ENCODE peak calls at places on chromosome 4, in five cellular contexts. F is thyroid gland, G is LNCaP clone FGC, A is heart left ventricle, P is tibial nerve. C is an unnamed sample.

GRCh38 chr4:72390409-72390808 is 178.6 kb downstream of the ADAMTS3 start:
- DNase-seq in F (no peak), G (no peak), A (no peak), P (no peak), C (peak)

GRCh38 chr4:26257850-26258249 is 63.0 kb upstream of the RBPJ start:
- DNase-seq in F (no peak), G (no peak), A (no peak), P (no peak), C (no peak)

GRCh38 chr4:133385161-133385954 is 236.3 kb downstream of the PCDH10 start:
- DNase-seq in F (no peak), G (no peak), A (no peak), P (no peak), C (no peak)

GRCh38 chr4:122139139-122139538 is 13.0 kb upstream of the BLTP1 start:
- DNase-seq in F (no peak), G (no peak), A (no peak), P (no peak), C (no peak)

GRCh38 chr4:147599764-147600163 is 17.4 kb upstream of the TMEM184C start:
- DNase-seq in F (no peak), G (no peak), A (no peak), P (no peak), C (peak)

GRCh38 chr4:173413043-173413442 is 14.1 kb upstream of the SCRG1 start:
- DNase-seq in F (no peak), G (no peak), A (no peak), P (peak), C (peak)

GRCh38 chr4:3739577-3739976 is 26.6 kb upstream of the ADRA2C start:
- DNase-seq in F (no peak), G (no peak), A (no peak), P (no peak), C (no peak)

GRCh38 chr4:136962868-136963267 is 569.4 kb downstream of the PCDH18 start:
- DNase-seq in F (no peak), G (no peak), A (no peak), P (no peak), C (no peak)

GRCh38 chr4:155805016-155805415 is 46.2 kb downstream of the GUCY1B1 start:
- DNase-seq in F (no peak), G (no peak), A (no peak), P (no peak), C (peak)

GRCh38 chr4:177974461-177974860 is 532.2 kb upstream of the AGA start:
- DNase-seq in F (no peak), G (no peak), A (no peak), P (no peak), C (no peak)

GRCh38 chr4:176064539-176064938 is 1.1 kb upstream of the WDR17 start:
- DNase-seq in F (no peak), G (no peak), A (no peak), P (no peak), C (no peak)

GRCh38 chr4:54227261-54228063 is 1.6 kb upstream of the PDGFRA start:
- DNase-seq in F (peak), G (no peak), A (no peak), P (peak), C (peak)

GRCh38 chr4:137711502-137711901 is 179.2 kb upstream of the PCDH18 start:
- DNase-seq in F (no peak), G (no peak), A (no peak), P (no peak), C (no peak)

DNA sequence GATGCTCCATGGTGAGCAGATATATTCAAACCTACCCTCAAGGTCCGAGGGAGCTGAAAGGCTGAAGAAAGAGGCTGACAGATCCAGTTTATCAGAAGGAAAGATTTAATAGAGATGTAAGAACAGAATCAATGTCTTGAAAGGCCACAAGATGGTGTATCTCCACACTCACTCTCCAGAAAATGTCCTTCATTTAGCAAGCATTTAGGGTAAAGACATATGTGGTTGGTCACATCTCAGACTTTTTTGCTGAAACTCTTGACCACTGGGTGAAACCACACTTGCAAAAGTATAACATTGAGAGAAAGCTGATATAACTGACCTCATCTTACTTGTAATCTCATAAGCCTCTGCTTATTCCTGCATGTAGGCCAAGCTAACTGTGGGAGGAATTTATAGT is 745.8 kb upstream of the GALNTL6 start:
- DNase-seq in F (no peak), G (no peak), A (no peak), P (no peak), C (no peak)
- TF ChIP-seq CTCF in F (no peak), G (peak), A (no peak), P (no peak), C (no peak)

DNA sequence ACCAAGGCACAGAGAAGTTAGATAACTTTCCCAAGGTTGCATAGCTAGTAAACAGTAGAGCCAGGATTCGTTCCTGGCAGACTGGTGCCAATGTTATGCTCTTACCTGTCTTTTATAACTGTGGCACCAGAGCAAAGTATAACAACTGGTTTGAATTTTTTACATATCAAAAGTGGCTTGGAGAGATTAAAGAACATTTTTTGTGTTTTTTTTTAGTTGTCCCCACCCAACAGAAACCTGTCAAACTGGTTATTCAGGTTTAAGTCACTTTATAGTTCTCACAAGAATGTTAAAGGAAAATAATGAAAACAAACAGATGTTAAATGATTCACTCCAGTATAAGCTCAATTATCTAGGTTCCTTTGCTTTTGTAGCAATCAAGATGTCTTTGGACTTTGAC is 15.6 kb upstream of the FAM47E start:
- DNase-seq in F (peak), G (peak), A (no peak), P (no peak), C (no peak)
- H3K4me3 ChIP-seq in F (no peak), G (no peak), A (no peak), P (no peak), C (no peak)

GRCh38 chr4:39527296-39528055 is at the start of gene UGDH:
- DNase-seq in F (peak), G (peak), A (peak), P (peak), C (peak)
- TF ChIP-seq CTCF in F (peak), G (no peak), A (no peak), P (peak), C (peak)

GRCh38 chr4:163866728-163867313 is 372.3 kb downstream of the TMA16 start:
- DNase-seq in F (no peak), G (no peak), A (no peak), P (no peak), C (no peak)
- H3K4me3 ChIP-seq in F (no peak), G (no peak), A (no peak), P (no peak), C (no peak)

GRCh38 chr4:139768913-139769312 is 103.3 kb downstream of the MGST2 start:
- DNase-seq in F (no peak), G (no peak), A (no peak), P (no peak), C (no peak)
- TF ChIP-seq CTCF in F (no peak), G (no peak), A (no peak), P (no peak), C (no peak)

GRCh38 chr4:48028654-48029053 is 12.1 kb downstream of the NIPAL1 start:
- DNase-seq in F (no peak), G (no peak), A (no peak), P (no peak), C (no peak)
- H3K4me3 ChIP-seq in F (no peak), G (no peak), A (no peak), P (no peak), C (no peak)

C was measured in fibroblast of the aortic adventitia.